ENCODE peak calls at places on chromosomes 5 and 9, in four cellular contexts. One of them, this sample, is unnamed.

GRCh38 chr5:95817430-95817829 is 5.1 kb downstream of the GLRX start:
- DNase-seq in lower lobe of right lung: no peak
- DNase-seq in left ventricle myocardium inferior: no peak
- DNase-seq in effector memory CD4-positive, alpha-beta T cell: peak; percentile 43
- DNase-seq in this sample: no peak

GRCh38 chr5:172904643-172905345 is 54.4 kb upstream of the RPL26L1 start:
- DNase-seq in lower lobe of right lung: peak; percentile 89
- DNase-seq in effector memory CD4-positive, alpha-beta T cell: no peak
- DNase-seq in left ventricle myocardium inferior: peak; percentile 77
- DNase-seq in this sample: peak; percentile 90

GRCh38 chr9:120663380-120663779 is 50.9 kb downstream of the MEGF9 start:
- DNase-seq in effector memory CD4-positive, alpha-beta T cell: no peak
- DNase-seq in left ventricle myocardium inferior: no peak
- DNase-seq in lower lobe of right lung: no peak
- DNase-seq in this sample: no peak

GRCh38 chr5:65927497-65928340 is 1.3 kb downstream of the ERBIN start:
- DNase-seq in lower lobe of right lung: no peak
- DNase-seq in left ventricle myocardium inferior: no peak
- DNase-seq in effector memory CD4-positive, alpha-beta T cell: no peak
- DNase-seq in this sample: no peak

GRCh38 chr5:10621837-10622236 is 58.0 kb downstream of the ANKRD33B start:
- DNase-seq in left ventricle myocardium inferior: no peak
- DNase-seq in effector memory CD4-positive, alpha-beta T cell: no peak
- DNase-seq in lower lobe of right lung: no peak
- DNase-seq in this sample: no peak

GRCh38 chr9:128636024-128636390 is 20.6 kb downstream of the DYNC2I2 start:
- DNase-seq in lower lobe of right lung: peak; percentile 88
- DNase-seq in effector memory CD4-positive, alpha-beta T cell: no peak
- DNase-seq in left ventricle myocardium inferior: peak; percentile 77
- DNase-seq in this sample: peak; percentile 92

GRCh38 chr5:3843691-3844090 is 248.1 kb downstream of the IRX1 start:
- DNase-seq in lower lobe of right lung: no peak
- DNase-seq in effector memory CD4-positive, alpha-beta T cell: no peak
- DNase-seq in left ventricle myocardium inferior: no peak
- DNase-seq in this sample: no peak

GRCh38 chr5:78547731-78548189 is 100.8 kb downstream of the LHFPL2 start:
- DNase-seq in effector memory CD4-positive, alpha-beta T cell: no peak
- DNase-seq in lower lobe of right lung: peak; percentile 56
- DNase-seq in left ventricle myocardium inferior: peak; percentile 92
- DNase-seq in this sample: no peak

GRCh38 chr9:8366161-8366926 is 566.8 kb upstream of the DMAC1 start:
- DNase-seq in left ventricle myocardium inferior: no peak
- DNase-seq in effector memory CD4-positive, alpha-beta T cell: no peak
- DNase-seq in lower lobe of right lung: no peak
- DNase-seq in this sample: no peak

GRCh38 chr9:137041134-137041533 is 4.8 kb downstream of the NPDC1 start:
- DNase-seq in effector memory CD4-positive, alpha-beta T cell: no peak
- DNase-seq in lower lobe of right lung: no peak
- DNase-seq in left ventricle myocardium inferior: no peak
- DNase-seq in this sample: no peak

GRCh38 chr9:4604678-4605095 is 57.4 kb upstream of the PLPP6 start:
- DNase-seq in effector memory CD4-positive, alpha-beta T cell: peak; percentile 57
- DNase-seq in left ventricle myocardium inferior: no peak
- DNase-seq in lower lobe of right lung: no peak
- DNase-seq in this sample: no peak

GRCh38 chr5:54719384-54720306 is 202.1 kb downstream of the SNX18 start:
- DNase-seq in lower lobe of right lung: no peak
- DNase-seq in left ventricle myocardium inferior: peak; percentile 59
- DNase-seq in effector memory CD4-positive, alpha-beta T cell: no peak
- DNase-seq in this sample: no peak

DNA sequence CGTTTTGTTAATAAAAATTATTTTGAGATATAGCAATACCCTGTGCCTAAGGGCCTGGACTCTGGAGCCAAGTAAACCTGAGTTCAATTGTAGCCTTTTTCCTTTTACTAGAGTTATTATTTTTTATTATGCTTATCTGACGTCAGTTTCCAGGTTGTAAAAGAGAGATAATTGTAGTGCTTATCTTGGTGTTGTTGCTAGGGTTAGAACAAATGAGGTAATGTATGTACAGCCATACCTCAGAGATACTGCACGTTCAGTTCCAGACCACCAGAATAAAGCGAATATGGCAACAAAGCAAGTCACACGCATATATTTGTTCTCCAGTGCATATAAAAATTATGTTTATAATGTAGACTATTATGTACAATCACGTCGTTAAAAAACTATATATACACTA is 215.0 kb downstream of the VPS13A start:
- DNase-seq in left ventricle myocardium inferior: no peak
- DNase-seq in effector memory CD4-positive, alpha-beta T cell: no peak
- DNase-seq in lower lobe of right lung: no peak
- DNase-seq in this sample: no peak
- H3K27me3 ChIP-seq in left ventricle myocardium inferior: no peaks in the 10 kb centered on the region
- H3K27me3 ChIP-seq in effector memory CD4-positive, alpha-beta T cell: no peaks in the 10 kb centered on the region
- H3K27me3 ChIP-seq in lower lobe of right lung: no peaks in the 10 kb centered on the region
- H3K27me3 ChIP-seq in this sample: no peaks in the 10 kb centered on the region

DNA sequence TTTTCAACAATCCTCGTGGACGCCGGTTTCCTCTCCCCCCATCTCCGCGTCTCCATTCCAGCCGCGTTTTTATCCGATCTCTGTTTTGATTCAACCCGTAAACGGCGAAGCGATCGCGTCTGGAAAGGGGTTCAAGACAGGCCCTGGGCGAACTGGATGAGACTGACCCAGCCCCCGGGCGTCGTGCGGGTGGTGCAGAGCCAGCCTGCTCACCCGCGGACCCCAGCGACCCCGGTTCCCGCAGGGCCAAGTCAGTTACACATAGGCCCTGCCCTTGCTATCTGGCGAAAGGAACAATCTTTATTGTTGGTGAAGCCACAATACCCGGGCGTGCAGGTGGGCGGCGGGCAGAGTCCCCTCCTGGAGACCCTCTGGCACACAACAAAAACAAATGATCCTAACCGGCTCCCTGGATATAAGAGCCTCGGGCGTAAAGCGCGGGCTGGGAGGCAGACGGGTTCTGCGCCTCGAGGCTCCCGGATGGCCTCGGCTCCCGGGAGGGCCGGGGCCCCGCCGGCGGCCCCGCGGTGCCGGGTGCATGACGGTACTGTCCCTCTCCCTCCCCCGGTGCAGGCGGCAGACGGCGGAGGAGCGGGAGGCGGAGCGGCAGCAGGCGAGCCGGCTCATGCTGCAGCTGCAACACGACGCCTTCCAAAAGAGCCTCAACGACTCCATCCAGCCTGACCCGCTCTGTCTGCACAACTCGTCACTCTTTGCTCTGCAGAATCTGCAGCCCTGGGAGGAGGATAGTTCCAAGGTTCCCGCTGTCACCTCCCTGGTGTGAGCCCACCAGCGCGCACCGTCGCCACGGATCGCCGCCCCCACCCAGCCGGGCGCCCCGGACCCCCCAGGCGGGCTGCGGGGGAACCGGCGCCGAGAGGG is 2.0 kb downstream of the TLX3 start:
- DNase-seq in left ventricle myocardium inferior: no peak
- DNase-seq in lower lobe of right lung: no peak
- DNase-seq in effector memory CD4-positive, alpha-beta T cell: no peak
- DNase-seq in this sample: peak; percentile 61
- H3K4me1 ChIP-seq in left ventricle myocardium inferior: peaks cover 61% of the 10 kb centered on the region
- H3K4me1 ChIP-seq in lower lobe of right lung: peaks cover 46% of the 10 kb centered on the region
- H3K4me1 ChIP-seq in effector memory CD4-positive, alpha-beta T cell: peaks cover 23% of the 10 kb centered on the region
- H3K4me1 ChIP-seq in this sample: peaks cover 34% of the 10 kb centered on the region

GRCh38 chr5:60597570-60597969 is 102.4 kb downstream of the DEPDC1B start:
- DNase-seq in effector memory CD4-positive, alpha-beta T cell: no peak
- DNase-seq in lower lobe of right lung: no peak
- DNase-seq in left ventricle myocardium inferior: no peak
- DNase-seq in this sample: no peak
- H3K27me3 ChIP-seq in effector memory CD4-positive, alpha-beta T cell: no peaks in the 10 kb centered on the region
- H3K27me3 ChIP-seq in lower lobe of right lung: no peaks in the 10 kb centered on the region
- H3K27me3 ChIP-seq in left ventricle myocardium inferior: no peaks in the 10 kb centered on the region
- H3K27me3 ChIP-seq in this sample: no peaks in the 10 kb centered on the region

GRCh38 chr9:33447404-33448158 is at the start of gene AQP3:
- DNase-seq in effector memory CD4-positive, alpha-beta T cell: peak; percentile 64
- DNase-seq in left ventricle myocardium inferior: peak; percentile 66
- DNase-seq in lower lobe of right lung: peak; percentile 84
- DNase-seq in this sample: peak; percentile 91
- H3K4me1 ChIP-seq in effector memory CD4-positive, alpha-beta T cell: peaks cover 45% of the 10 kb centered on the region
- H3K4me1 ChIP-seq in left ventricle myocardium inferior: peaks cover 30% of the 10 kb centered on the region
- H3K4me1 ChIP-seq in lower lobe of right lung: peaks cover 51% of the 10 kb centered on the region
- H3K4me1 ChIP-seq in this sample: peaks cover 18% of the 10 kb centered on the region

DNA sequence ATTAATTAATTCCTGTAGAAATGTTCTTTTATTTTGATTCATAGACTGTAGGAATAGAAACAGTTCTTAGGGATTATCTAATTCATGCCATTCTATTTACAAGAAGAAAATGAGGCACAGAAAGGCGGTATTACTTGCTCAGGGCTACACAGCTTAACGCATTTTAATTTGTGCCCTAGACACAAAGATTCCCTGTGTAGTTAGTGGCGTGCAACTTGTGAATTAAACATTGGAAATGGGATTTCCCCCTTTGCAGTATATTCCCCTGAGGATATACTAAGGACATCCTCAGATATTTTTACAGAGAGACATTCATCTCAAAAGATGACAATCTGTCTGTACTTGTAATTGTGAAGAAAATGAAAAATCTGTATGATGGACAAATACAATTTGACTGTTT is 108.1 kb downstream of the SGCD start:
- DNase-seq in left ventricle myocardium inferior: no peak
- DNase-seq in effector memory CD4-positive, alpha-beta T cell: no peak
- DNase-seq in lower lobe of right lung: no peak
- DNase-seq in this sample: no peak
- H3K27me3 ChIP-seq in left ventricle myocardium inferior: no peaks in the 10 kb centered on the region
- H3K27me3 ChIP-seq in effector memory CD4-positive, alpha-beta T cell: no peaks in the 10 kb centered on the region
- H3K27me3 ChIP-seq in lower lobe of right lung: no peaks in the 10 kb centered on the region
- H3K27me3 ChIP-seq in this sample: no peaks in the 10 kb centered on the region

GRCh38 chr9:117718701-117719100 is 14.5 kb downstream of the TLR4 start:
- DNase-seq in lower lobe of right lung: no peak
- DNase-seq in effector memory CD4-positive, alpha-beta T cell: no peak
- DNase-seq in left ventricle myocardium inferior: no peak
- DNase-seq in this sample: no peak

GRCh38 chr9:117719161-117719560 is 15.0 kb downstream of the TLR4 start:
- DNase-seq in lower lobe of right lung: no peak
- DNase-seq in effector memory CD4-positive, alpha-beta T cell: no peak
- DNase-seq in left ventricle myocardium inferior: no peak
- DNase-seq in this sample: no peak

GRCh38 chr9:117720066-117720465 is 15.9 kb downstream of the TLR4 start:
- DNase-seq in left ventricle myocardium inferior: no peak
- DNase-seq in effector memory CD4-positive, alpha-beta T cell: no peak
- DNase-seq in lower lobe of right lung: no peak
- DNase-seq in this sample: no peak

GRCh38 chr9:117720555-117720954 is 16.4 kb downstream of the TLR4 start:
- DNase-seq in lower lobe of right lung: no peak
- DNase-seq in left ventricle myocardium inferior: peak; percentile 42
- DNase-seq in effector memory CD4-positive, alpha-beta T cell: no peak
- DNase-seq in this sample: no peak

GRCh38 chr9:117718085-117718484 is 13.9 kb downstream of the TLR4 start:
- DNase-seq in left ventricle myocardium inferior: no peak
- DNase-seq in lower lobe of right lung: no peak
- DNase-seq in effector memory CD4-positive, alpha-beta T cell: no peak
- DNase-seq in this sample: no peak
- H3K4me1 ChIP-seq in left ventricle myocardium inferior: peaks cover 86% of the 10 kb centered on the region
- H3K4me1 ChIP-seq in lower lobe of right lung: peaks cover 64% of the 10 kb centered on the region
- H3K4me1 ChIP-seq in effector memory CD4-positive, alpha-beta T cell: no peaks in the 10 kb centered on the region
- H3K4me1 ChIP-seq in this sample: peaks cover 16% of the 10 kb centered on the region